ENCODE peak calls at places on chromosomes 12 and 14, in eight cellular contexts. One of them, this sample, is unnamed.

GRCh38 chr12:2999265-2999841 is 40.2 kb downstream of the TEAD4 start:
- DNase-seq in OCI-LY7: no peak
- DNase-seq in CD8-positive, alpha-beta T cell: no peak
- DNase-seq in tibial artery: no peak
- DNase-seq in GM12865: no peak
- DNase-seq in IMR-90: no peak
- DNase-seq in WTC11: peak
- DNase-seq in choroid plexus epithelial cell: no peak
- DNase-seq in this sample: no peak

GRCh38 chr14:65208548-65208947 is 106.2 kb upstream of the MAX start:
- DNase-seq in CD8-positive, alpha-beta T cell: no peak
- DNase-seq in IMR-90: no peak
- DNase-seq in tibial artery: no peak
- DNase-seq in WTC11: no peak
- DNase-seq in GM12865: no peak
- DNase-seq in choroid plexus epithelial cell: no peak
- DNase-seq in OCI-LY7: peak
- DNase-seq in this sample: no peak

GRCh38 chr12:107330901-107331431 is 237.6 kb upstream of the CRY1 start:
- DNase-seq in tibial artery: no peak
- DNase-seq in WTC11: no peak
- DNase-seq in OCI-LY7: no peak
- DNase-seq in choroid plexus epithelial cell: no peak
- DNase-seq in IMR-90: no peak
- DNase-seq in CD8-positive, alpha-beta T cell: no peak
- DNase-seq in GM12865: no peak
- DNase-seq in this sample: no peak

GRCh38 chr12:43309845-43310405 is 242.1 kb downstream of the ADAMTS20 start:
- DNase-seq in choroid plexus epithelial cell: peak
- DNase-seq in WTC11: no peak
- DNase-seq in OCI-LY7: no peak
- DNase-seq in GM12865: no peak
- DNase-seq in IMR-90: peak
- DNase-seq in tibial artery: no peak
- DNase-seq in CD8-positive, alpha-beta T cell: no peak
- DNase-seq in this sample: peak

GRCh38 chr12:3365416-3366385 is 125.3 kb upstream of the PRMT8 start:
- DNase-seq in tibial artery: no peak
- DNase-seq in choroid plexus epithelial cell: no peak
- DNase-seq in WTC11: peak
- DNase-seq in IMR-90: no peak
- DNase-seq in GM12865: no peak
- DNase-seq in OCI-LY7: no peak
- DNase-seq in CD8-positive, alpha-beta T cell: no peak
- DNase-seq in this sample: peak

GRCh38 chr12:3538691-3539030 is 47.7 kb downstream of the PRMT8 start:
- DNase-seq in CD8-positive, alpha-beta T cell: no peak
- DNase-seq in choroid plexus epithelial cell: no peak
- DNase-seq in WTC11: no peak
- DNase-seq in tibial artery: no peak
- DNase-seq in OCI-LY7: no peak
- DNase-seq in IMR-90: no peak
- DNase-seq in GM12865: no peak
- DNase-seq in this sample: no peak

GRCh38 chr14:103847954-103848719 is 762 bp upstream of the PPP1R13B start:
- DNase-seq in OCI-LY7: no peak
- DNase-seq in choroid plexus epithelial cell: peak
- DNase-seq in tibial artery: no peak
- DNase-seq in WTC11: peak
- DNase-seq in GM12865: no peak
- DNase-seq in CD8-positive, alpha-beta T cell: no peak
- DNase-seq in IMR-90: no peak
- DNase-seq in this sample: no peak

GRCh38 chr12:85765443-85765842 is 70.8 kb downstream of the RASSF9 start:
- DNase-seq in CD8-positive, alpha-beta T cell: no peak
- DNase-seq in GM12865: no peak
- DNase-seq in IMR-90: no peak
- DNase-seq in WTC11: no peak
- DNase-seq in OCI-LY7: no peak
- DNase-seq in tibial artery: no peak
- DNase-seq in choroid plexus epithelial cell: no peak
- DNase-seq in this sample: no peak

GRCh38 chr14:32209471-32209870 is 6.4 kb upstream of the RNU6-8 start:
- DNase-seq in WTC11: no peak
- DNase-seq in IMR-90: no peak
- DNase-seq in CD8-positive, alpha-beta T cell: no peak
- DNase-seq in choroid plexus epithelial cell: no peak
- DNase-seq in GM12865: no peak
- DNase-seq in OCI-LY7: no peak
- DNase-seq in tibial artery: no peak
- DNase-seq in this sample: no peak

GRCh38 chr14:73613046-73613383 is 698 bp downstream of the ACOT6 start:
- DNase-seq in tibial artery: no peak
- DNase-seq in CD8-positive, alpha-beta T cell: no peak
- DNase-seq in choroid plexus epithelial cell: peak
- DNase-seq in WTC11: no peak
- DNase-seq in IMR-90: no peak
- DNase-seq in GM12865: no peak
- DNase-seq in OCI-LY7: no peak
- DNase-seq in this sample: no peak

GRCh38 chr12:107306141-107306670 is 212.9 kb upstream of the CRY1 start:
- DNase-seq in IMR-90: no peak
- DNase-seq in CD8-positive, alpha-beta T cell: no peak
- DNase-seq in choroid plexus epithelial cell: no peak
- DNase-seq in WTC11: no peak
- DNase-seq in OCI-LY7: no peak
- DNase-seq in tibial artery: no peak
- DNase-seq in GM12865: no peak
- DNase-seq in this sample: no peak

GRCh38 chr12:89800435-89800834 is 91.8 kb upstream of the ATP2B1 start:
- DNase-seq in GM12865: no peak
- DNase-seq in WTC11: no peak
- DNase-seq in CD8-positive, alpha-beta T cell: no peak
- DNase-seq in choroid plexus epithelial cell: no peak
- DNase-seq in tibial artery: no peak
- DNase-seq in IMR-90: no peak
- DNase-seq in OCI-LY7: no peak
- DNase-seq in this sample: no peak

GRCh38 chr12:28507055-28507454 is 316.8 kb downstream of the CCDC91 start:
- DNase-seq in tibial artery: no peak
- DNase-seq in GM12865: no peak
- DNase-seq in WTC11: no peak
- DNase-seq in CD8-positive, alpha-beta T cell: no peak
- DNase-seq in OCI-LY7: no peak
- DNase-seq in IMR-90: peak
- DNase-seq in choroid plexus epithelial cell: peak
- DNase-seq in this sample: no peak

GRCh38 chr12:95637471-95638155 is 86.3 kb upstream of the USP44 start:
- DNase-seq in choroid plexus epithelial cell: peak
- DNase-seq in IMR-90: peak
- DNase-seq in WTC11: no peak
- DNase-seq in CD8-positive, alpha-beta T cell: no peak
- DNase-seq in tibial artery: no peak
- DNase-seq in OCI-LY7: no peak
- DNase-seq in GM12865: no peak
- DNase-seq in this sample: no peak

GRCh38 chr14:105999361-106000028 is 473.1 kb downstream of the TMEM121 start:
- DNase-seq in choroid plexus epithelial cell: peak
- DNase-seq in tibial artery: no peak
- DNase-seq in WTC11: peak
- DNase-seq in IMR-90: no peak
- DNase-seq in OCI-LY7: no peak
- DNase-seq in GM12865: peak
- DNase-seq in CD8-positive, alpha-beta T cell: no peak
- DNase-seq in this sample: no peak

GRCh38 chr12:120592121-120593049 is 11.2 kb upstream of the POP5 start:
- DNase-seq in GM12865: no peak
- DNase-seq in WTC11: no peak
- DNase-seq in CD8-positive, alpha-beta T cell: no peak
- DNase-seq in IMR-90: no peak
- DNase-seq in OCI-LY7: no peak
- DNase-seq in choroid plexus epithelial cell: no peak
- DNase-seq in tibial artery: no peak
- DNase-seq in this sample: no peak

GRCh38 chr14:60349663-60350365 is 100.8 kb downstream of the PPM1A start:
- DNase-seq in WTC11: peak
- DNase-seq in tibial artery: peak
- DNase-seq in IMR-90: peak
- DNase-seq in choroid plexus epithelial cell: peak
- DNase-seq in CD8-positive, alpha-beta T cell: no peak
- DNase-seq in GM12865: peak
- DNase-seq in OCI-LY7: peak
- DNase-seq in this sample: peak
- TF ChIP-seq CTCF in WTC11: peak
- TF ChIP-seq CTCF in tibial artery: peak
- TF ChIP-seq CTCF in IMR-90: peak
- TF ChIP-seq CTCF in choroid plexus epithelial cell: peak
- TF ChIP-seq CTCF in CD8-positive, alpha-beta T cell: peak
- TF ChIP-seq CTCF in GM12865: peak
- TF ChIP-seq CTCF in OCI-LY7: peak
- TF ChIP-seq CTCF in this sample: peak

DNA sequence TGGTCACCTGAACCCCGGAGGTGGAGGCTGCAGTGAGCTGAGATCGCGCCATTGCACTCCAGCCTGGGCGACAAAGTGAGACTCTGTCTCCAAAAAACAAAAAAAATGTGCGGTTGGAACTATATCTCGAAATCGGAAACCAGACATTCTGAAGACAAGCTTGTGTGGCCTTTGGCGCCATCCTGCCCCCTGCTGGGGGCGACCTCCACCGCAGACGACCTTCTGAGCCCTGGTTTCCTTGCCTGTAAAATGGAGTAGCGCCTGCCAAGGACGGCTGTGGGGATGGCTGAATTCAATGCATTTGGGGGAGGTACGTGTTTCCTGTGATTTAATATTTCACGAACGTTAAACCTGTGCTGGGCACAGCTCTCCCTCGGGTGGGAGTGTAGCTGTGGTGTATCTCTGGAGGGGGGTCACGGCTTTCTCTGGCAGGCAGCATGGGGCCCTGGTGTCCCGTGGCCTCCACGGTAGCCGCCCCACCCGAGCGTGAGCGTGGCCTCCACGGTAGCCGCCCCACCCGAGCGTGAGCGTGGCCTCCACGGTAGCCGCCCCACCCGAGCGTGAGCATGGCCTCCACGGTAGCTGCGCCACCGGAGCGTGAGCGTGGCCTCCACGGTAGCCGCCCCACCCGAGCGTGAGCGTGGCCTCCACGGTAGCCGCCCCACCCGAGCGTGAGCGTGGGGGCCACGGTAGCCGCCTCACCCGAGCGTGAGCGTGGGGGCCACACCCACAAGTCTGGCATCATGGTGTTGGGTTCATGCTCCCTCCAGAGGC is 55.3 kb downstream of the LRCOL1 start:
- DNase-seq in tibial artery: no peak
- DNase-seq in CD8-positive, alpha-beta T cell: no peak
- DNase-seq in IMR-90: no peak
- DNase-seq in OCI-LY7: peak
- DNase-seq in GM12865: no peak
- DNase-seq in WTC11: peak
- DNase-seq in choroid plexus epithelial cell: peak
- DNase-seq in this sample: no peak
- TF ChIP-seq CTCF in tibial artery: peak
- TF ChIP-seq CTCF in CD8-positive, alpha-beta T cell: no peak
- TF ChIP-seq CTCF in IMR-90: peak
- TF ChIP-seq CTCF in OCI-LY7: peak
- TF ChIP-seq CTCF in GM12865: peak
- TF ChIP-seq CTCF in WTC11: peak
- TF ChIP-seq CTCF in choroid plexus epithelial cell: peak
- TF ChIP-seq CTCF in this sample: peak

GRCh38 chr12:79690606-79691298 is at the start of gene PAWR:
- DNase-seq in choroid plexus epithelial cell: peak
- DNase-seq in WTC11: peak
- DNase-seq in tibial artery: peak
- DNase-seq in CD8-positive, alpha-beta T cell: no peak
- DNase-seq in IMR-90: peak
- DNase-seq in OCI-LY7: peak
- DNase-seq in GM12865: peak
- DNase-seq in this sample: peak
- TF ChIP-seq CTCF in choroid plexus epithelial cell: peak
- TF ChIP-seq CTCF in WTC11: no peak
- TF ChIP-seq CTCF in tibial artery: peak
- TF ChIP-seq CTCF in CD8-positive, alpha-beta T cell: no peak
- TF ChIP-seq CTCF in IMR-90: peak
- TF ChIP-seq CTCF in OCI-LY7: peak
- TF ChIP-seq CTCF in GM12865: peak
- TF ChIP-seq CTCF in this sample: no peak

DNA sequence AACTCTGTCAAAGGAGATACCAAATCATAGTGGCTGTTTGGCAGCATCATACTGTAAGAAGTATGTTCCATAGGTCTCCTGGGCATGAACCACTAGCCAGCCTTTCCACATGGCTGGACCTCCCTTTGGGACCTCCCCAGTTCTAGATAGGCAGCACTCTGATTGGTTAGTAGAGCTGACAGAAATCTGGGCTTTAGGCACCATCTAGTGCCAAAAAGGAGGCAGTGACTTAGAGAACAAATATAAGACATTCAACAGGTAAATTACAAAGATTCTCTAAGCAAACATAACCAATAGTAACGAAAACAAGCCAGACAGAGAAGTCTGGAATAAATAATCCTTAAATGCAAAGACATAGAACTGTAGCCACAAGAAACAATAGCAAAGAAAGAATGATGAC is 148.0 kb upstream of the PDE3A start:
- DNase-seq in IMR-90: peak
- DNase-seq in OCI-LY7: peak
- DNase-seq in GM12865: peak
- DNase-seq in CD8-positive, alpha-beta T cell: no peak
- DNase-seq in choroid plexus epithelial cell: peak
- DNase-seq in tibial artery: no peak
- DNase-seq in WTC11: peak
- DNase-seq in this sample: no peak
- TF ChIP-seq CTCF in IMR-90: peak
- TF ChIP-seq CTCF in OCI-LY7: peak
- TF ChIP-seq CTCF in GM12865: peak
- TF ChIP-seq CTCF in CD8-positive, alpha-beta T cell: no peak
- TF ChIP-seq CTCF in choroid plexus epithelial cell: peak
- TF ChIP-seq CTCF in tibial artery: no peak
- TF ChIP-seq CTCF in WTC11: no peak
- TF ChIP-seq CTCF in this sample: peak

DNA sequence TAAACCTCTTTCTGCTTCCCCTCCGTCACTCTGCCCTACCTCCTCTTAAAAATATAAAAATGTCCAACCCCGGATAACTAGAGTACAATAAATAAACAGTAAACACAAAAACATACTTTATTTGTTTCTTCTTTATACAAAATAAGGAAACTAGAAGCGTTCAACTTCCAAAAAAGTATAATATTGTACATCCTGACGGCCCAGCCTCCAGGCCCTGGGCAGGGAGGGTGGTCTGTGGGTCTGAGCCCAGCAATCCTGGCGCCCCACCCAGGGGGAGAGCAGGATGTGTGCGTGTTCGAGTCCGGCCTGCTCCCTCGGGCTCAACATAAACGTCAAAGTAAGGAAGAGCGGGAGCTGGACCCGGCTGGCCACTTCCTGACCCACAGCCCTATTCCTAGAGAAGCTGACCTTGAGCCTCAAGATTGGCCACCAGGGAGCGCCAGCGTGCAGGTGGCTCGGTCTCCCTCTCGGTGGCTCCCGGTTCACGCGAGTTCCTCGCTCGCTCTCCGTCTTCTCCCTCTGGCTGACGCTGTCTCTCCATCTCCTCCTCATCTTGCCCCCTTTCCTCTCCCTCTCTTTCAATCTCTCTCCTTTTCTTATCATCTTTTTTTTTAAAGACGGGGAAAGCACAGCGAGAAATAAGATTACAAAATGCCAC is 9.4 kb downstream of the LHX5 start:
- DNase-seq in WTC11: peak
- DNase-seq in IMR-90: peak
- DNase-seq in CD8-positive, alpha-beta T cell: peak
- DNase-seq in tibial artery: peak
- DNase-seq in OCI-LY7: peak
- DNase-seq in GM12865: peak
- DNase-seq in choroid plexus epithelial cell: peak
- DNase-seq in this sample: peak
- TF ChIP-seq CTCF in WTC11: peak
- TF ChIP-seq CTCF in IMR-90: peak
- TF ChIP-seq CTCF in CD8-positive, alpha-beta T cell: peak
- TF ChIP-seq CTCF in tibial artery: peak
- TF ChIP-seq CTCF in OCI-LY7: peak
- TF ChIP-seq CTCF in GM12865: peak
- TF ChIP-seq CTCF in choroid plexus epithelial cell: peak
- TF ChIP-seq CTCF in this sample: peak